ENCODE peak calls at places on chromosomes 7 and 10, in nine cellular contexts. One of them, this sample, is unnamed.

GRCh38 chr7:85710960-85711359 is 524.1 kb upstream of the SEMA3D start:
- ATAC-seq in T-cell: no peak
- ATAC-seq in gastrocnemius medialis: no peak
- ATAC-seq in RWPE2: no peak
- ATAC-seq in lower lobe of right lung: no peak
- ATAC-seq in activated B cell treated with CpG ODN at 0.5 μM for 24 hours: no peak
- ATAC-seq in sciatic nerve: no peak
- ATAC-seq in K562: no peak
- ATAC-seq in activated CD8-positive, alpha-beta memory T cell treated with anti-CD3 and anti-CD28 coated beads, Interleukin-2, amount 10 ng/mL, durations not matched to agents 7 days and 5 days: no peak
- ATAC-seq in this sample: no peak

GRCh38 chr7:18337425-18337824 is 158.1 kb upstream of the HDAC9 start:
- ATAC-seq in K562: no peak
- ATAC-seq in activated B cell treated with CpG ODN at 0.5 μM for 24 hours: peak; percentile 40
- ATAC-seq in activated CD8-positive, alpha-beta memory T cell treated with anti-CD3 and anti-CD28 coated beads, Interleukin-2, amount 10 ng/mL, durations not matched to agents 7 days and 5 days: no peak
- ATAC-seq in lower lobe of right lung: no peak
- ATAC-seq in gastrocnemius medialis: no peak
- ATAC-seq in RWPE2: no peak
- ATAC-seq in sciatic nerve: no peak
- ATAC-seq in T-cell: no peak
- ATAC-seq in this sample: no peak

GRCh38 chr7:90592036-90592435 is 4.1 kb upstream of the CDK14 start:
- ATAC-seq in gastrocnemius medialis: no peak
- ATAC-seq in lower lobe of right lung: no peak
- ATAC-seq in activated CD8-positive, alpha-beta memory T cell treated with anti-CD3 and anti-CD28 coated beads, Interleukin-2, amount 10 ng/mL, durations not matched to agents 7 days and 5 days: no peak
- ATAC-seq in activated B cell treated with CpG ODN at 0.5 μM for 24 hours: no peak
- ATAC-seq in RWPE2: no peak
- ATAC-seq in sciatic nerve: no peak
- ATAC-seq in K562: no peak
- ATAC-seq in T-cell: no peak
- ATAC-seq in this sample: no peak

GRCh38 chr7:150404785-150405583 is 25.9 kb downstream of the ZNF775 start:
- ATAC-seq in RWPE2: peak; percentile 77
- ATAC-seq in gastrocnemius medialis: peak; percentile 85
- ATAC-seq in sciatic nerve: peak; percentile 93
- ATAC-seq in K562: peak; percentile 87
- ATAC-seq in activated CD8-positive, alpha-beta memory T cell treated with anti-CD3 and anti-CD28 coated beads, Interleukin-2, amount 10 ng/mL, durations not matched to agents 7 days and 5 days: peak; percentile 79
- ATAC-seq in activated B cell treated with CpG ODN at 0.5 μM for 24 hours: peak; percentile 36
- ATAC-seq in lower lobe of right lung: peak; percentile 96
- ATAC-seq in T-cell: peak; percentile 80
- ATAC-seq in this sample: peak; percentile 95

GRCh38 chr7:78443811-78444210 is 645.2 kb downstream of the PHTF2 start:
- ATAC-seq in activated CD8-positive, alpha-beta memory T cell treated with anti-CD3 and anti-CD28 coated beads, Interleukin-2, amount 10 ng/mL, durations not matched to agents 7 days and 5 days: no peak
- ATAC-seq in RWPE2: no peak
- ATAC-seq in K562: no peak
- ATAC-seq in sciatic nerve: no peak
- ATAC-seq in lower lobe of right lung: no peak
- ATAC-seq in activated B cell treated with CpG ODN at 0.5 μM for 24 hours: no peak
- ATAC-seq in T-cell: no peak
- ATAC-seq in gastrocnemius medialis: no peak
- ATAC-seq in this sample: no peak

GRCh38 chr7:85055906-85056305 is 130.9 kb downstream of the SEMA3D start:
- ATAC-seq in activated B cell treated with CpG ODN at 0.5 μM for 24 hours: no peak
- ATAC-seq in gastrocnemius medialis: no peak
- ATAC-seq in lower lobe of right lung: no peak
- ATAC-seq in T-cell: no peak
- ATAC-seq in sciatic nerve: no peak
- ATAC-seq in activated CD8-positive, alpha-beta memory T cell treated with anti-CD3 and anti-CD28 coated beads, Interleukin-2, amount 10 ng/mL, durations not matched to agents 7 days and 5 days: no peak
- ATAC-seq in K562: no peak
- ATAC-seq in RWPE2: peak; percentile 94
- ATAC-seq in this sample: no peak

GRCh38 chr10:127878474-127879055 is 14.2 kb downstream of the CLRN3 start:
- ATAC-seq in K562: no peak
- ATAC-seq in activated B cell treated with CpG ODN at 0.5 μM for 24 hours: no peak
- ATAC-seq in T-cell: no peak
- ATAC-seq in sciatic nerve: peak; percentile 73
- ATAC-seq in RWPE2: no peak
- ATAC-seq in gastrocnemius medialis: no peak
- ATAC-seq in lower lobe of right lung: peak; percentile 57
- ATAC-seq in activated CD8-positive, alpha-beta memory T cell treated with anti-CD3 and anti-CD28 coated beads, Interleukin-2, amount 10 ng/mL, durations not matched to agents 7 days and 5 days: no peak
- ATAC-seq in this sample: peak; percentile 59

GRCh38 chr10:79059859-79060379 is 8.8 kb upstream of the ZMIZ1 start:
- ATAC-seq in K562: no peak
- ATAC-seq in RWPE2: no peak
- ATAC-seq in gastrocnemius medialis: no peak
- ATAC-seq in activated B cell treated with CpG ODN at 0.5 μM for 24 hours: no peak
- ATAC-seq in sciatic nerve: no peak
- ATAC-seq in activated CD8-positive, alpha-beta memory T cell treated with anti-CD3 and anti-CD28 coated beads, Interleukin-2, amount 10 ng/mL, durations not matched to agents 7 days and 5 days: no peak
- ATAC-seq in lower lobe of right lung: no peak
- ATAC-seq in T-cell: no peak
- ATAC-seq in this sample: no peak

GRCh38 chr10:8403711-8404371 is 349.4 kb downstream of the GATA3 start:
- ATAC-seq in gastrocnemius medialis: no peak
- ATAC-seq in T-cell: no peak
- ATAC-seq in RWPE2: no peak
- ATAC-seq in activated CD8-positive, alpha-beta memory T cell treated with anti-CD3 and anti-CD28 coated beads, Interleukin-2, amount 10 ng/mL, durations not matched to agents 7 days and 5 days: no peak
- ATAC-seq in activated B cell treated with CpG ODN at 0.5 μM for 24 hours: no peak
- ATAC-seq in K562: peak; percentile 74
- ATAC-seq in sciatic nerve: no peak
- ATAC-seq in lower lobe of right lung: no peak
- ATAC-seq in this sample: no peak

GRCh38 chr10:104780165-104780564 is 139.1 kb downstream of the SORCS3 start:
- ATAC-seq in sciatic nerve: no peak
- ATAC-seq in RWPE2: no peak
- ATAC-seq in activated CD8-positive, alpha-beta memory T cell treated with anti-CD3 and anti-CD28 coated beads, Interleukin-2, amount 10 ng/mL, durations not matched to agents 7 days and 5 days: no peak
- ATAC-seq in lower lobe of right lung: no peak
- ATAC-seq in K562: no peak
- ATAC-seq in activated B cell treated with CpG ODN at 0.5 μM for 24 hours: no peak
- ATAC-seq in gastrocnemius medialis: no peak
- ATAC-seq in T-cell: no peak
- ATAC-seq in this sample: no peak

GRCh38 chr10:86234553-86235270 is 131.9 kb downstream of the GRID1 start:
- ATAC-seq in T-cell: no peak
- ATAC-seq in RWPE2: no peak
- ATAC-seq in gastrocnemius medialis: no peak
- ATAC-seq in sciatic nerve: no peak
- ATAC-seq in lower lobe of right lung: no peak
- ATAC-seq in activated CD8-positive, alpha-beta memory T cell treated with anti-CD3 and anti-CD28 coated beads, Interleukin-2, amount 10 ng/mL, durations not matched to agents 7 days and 5 days: no peak
- ATAC-seq in K562: no peak
- ATAC-seq in activated B cell treated with CpG ODN at 0.5 μM for 24 hours: no peak
- ATAC-seq in this sample: no peak

GRCh38 chr10:123398180-123398591 is 244.0 kb downstream of the BUB3 start:
- ATAC-seq in K562: no peak
- ATAC-seq in activated B cell treated with CpG ODN at 0.5 μM for 24 hours: peak; percentile 48
- ATAC-seq in lower lobe of right lung: no peak
- ATAC-seq in T-cell: no peak
- ATAC-seq in gastrocnemius medialis: no peak
- ATAC-seq in activated CD8-positive, alpha-beta memory T cell treated with anti-CD3 and anti-CD28 coated beads, Interleukin-2, amount 10 ng/mL, durations not matched to agents 7 days and 5 days: no peak
- ATAC-seq in RWPE2: no peak
- ATAC-seq in sciatic nerve: no peak
- ATAC-seq in this sample: no peak

GRCh38 chr10:5890519-5890878 is 456 bp downstream of the FBH1 start:
- ATAC-seq in T-cell: no peak
- ATAC-seq in activated B cell treated with CpG ODN at 0.5 μM for 24 hours: no peak
- ATAC-seq in K562: no peak
- ATAC-seq in lower lobe of right lung: no peak
- ATAC-seq in RWPE2: peak; percentile 2
- ATAC-seq in sciatic nerve: no peak
- ATAC-seq in gastrocnemius medialis: peak; percentile 10
- ATAC-seq in activated CD8-positive, alpha-beta memory T cell treated with anti-CD3 and anti-CD28 coated beads, Interleukin-2, amount 10 ng/mL, durations not matched to agents 7 days and 5 days: peak; percentile 7
- ATAC-seq in this sample: no peak

GRCh38 chr10:100341953-100342626 is 4.9 kb upstream of the SCD start:
- ATAC-seq in T-cell: peak; percentile 44
- ATAC-seq in gastrocnemius medialis: peak; percentile 44
- ATAC-seq in sciatic nerve: peak; percentile 57
- ATAC-seq in lower lobe of right lung: peak; percentile 59
- ATAC-seq in RWPE2: peak; percentile 64
- ATAC-seq in K562: peak; percentile 81
- ATAC-seq in activated CD8-positive, alpha-beta memory T cell treated with anti-CD3 and anti-CD28 coated beads, Interleukin-2, amount 10 ng/mL, durations not matched to agents 7 days and 5 days: peak; percentile 18
- ATAC-seq in activated B cell treated with CpG ODN at 0.5 μM for 24 hours: no peak
- ATAC-seq in this sample: peak; percentile 47

GRCh38 chr10:113183543-113183942 is 233.5 kb downstream of the TCF7L2 start:
- ATAC-seq in T-cell: no peak
- ATAC-seq in activated CD8-positive, alpha-beta memory T cell treated with anti-CD3 and anti-CD28 coated beads, Interleukin-2, amount 10 ng/mL, durations not matched to agents 7 days and 5 days: no peak
- ATAC-seq in gastrocnemius medialis: no peak
- ATAC-seq in sciatic nerve: no peak
- ATAC-seq in K562: peak; percentile 42
- ATAC-seq in activated B cell treated with CpG ODN at 0.5 μM for 24 hours: no peak
- ATAC-seq in lower lobe of right lung: peak; percentile 9
- ATAC-seq in RWPE2: no peak
- ATAC-seq in this sample: no peak

GRCh38 chr10:76257816-76258215 is 826.4 kb downstream of the LRMDA start:
- ATAC-seq in RWPE2: peak; percentile 64
- ATAC-seq in gastrocnemius medialis: no peak
- ATAC-seq in sciatic nerve: no peak
- ATAC-seq in activated B cell treated with CpG ODN at 0.5 μM for 24 hours: no peak
- ATAC-seq in activated CD8-positive, alpha-beta memory T cell treated with anti-CD3 and anti-CD28 coated beads, Interleukin-2, amount 10 ng/mL, durations not matched to agents 7 days and 5 days: no peak
- ATAC-seq in lower lobe of right lung: peak; percentile 49
- ATAC-seq in K562: no peak
- ATAC-seq in T-cell: no peak
- ATAC-seq in this sample: no peak

GRCh38 chr7:96337519-96337918 is 15.6 kb upstream of the SLC25A13 start:
- ATAC-seq in gastrocnemius medialis: no peak
- ATAC-seq in activated CD8-positive, alpha-beta memory T cell treated with anti-CD3 and anti-CD28 coated beads, Interleukin-2, amount 10 ng/mL, durations not matched to agents 7 days and 5 days: no peak
- ATAC-seq in lower lobe of right lung: no peak
- ATAC-seq in K562: no peak
- ATAC-seq in T-cell: no peak
- ATAC-seq in sciatic nerve: peak; percentile 76
- ATAC-seq in RWPE2: no peak
- ATAC-seq in activated B cell treated with CpG ODN at 0.5 μM for 24 hours: no peak
- ATAC-seq in this sample: peak; percentile 48

GRCh38 chr10:78992333-78992732 is 76.4 kb upstream of the ZMIZ1 start:
- ATAC-seq in activated B cell treated with CpG ODN at 0.5 μM for 24 hours: peak; percentile 92
- ATAC-seq in K562: peak; percentile 19
- ATAC-seq in gastrocnemius medialis: no peak
- ATAC-seq in RWPE2: no peak
- ATAC-seq in T-cell: no peak
- ATAC-seq in activated CD8-positive, alpha-beta memory T cell treated with anti-CD3 and anti-CD28 coated beads, Interleukin-2, amount 10 ng/mL, durations not matched to agents 7 days and 5 days: peak; percentile 77
- ATAC-seq in lower lobe of right lung: no peak
- ATAC-seq in sciatic nerve: no peak
- ATAC-seq in this sample: no peak

GRCh38 chr7:128347573-128348147 is 4.0 kb upstream of the RBM28 start:
- ATAC-seq in lower lobe of right lung: no peak
- ATAC-seq in T-cell: no peak
- ATAC-seq in activated CD8-positive, alpha-beta memory T cell treated with anti-CD3 and anti-CD28 coated beads, Interleukin-2, amount 10 ng/mL, durations not matched to agents 7 days and 5 days: no peak
- ATAC-seq in sciatic nerve: no peak
- ATAC-seq in RWPE2: peak; percentile 51
- ATAC-seq in K562: peak; percentile 46
- ATAC-seq in activated B cell treated with CpG ODN at 0.5 μM for 24 hours: no peak
- ATAC-seq in gastrocnemius medialis: no peak
- ATAC-seq in this sample: no peak

GRCh38 chr7:44066111-44066460 is 719 bp upstream of the PGAM2 start:
- ATAC-seq in sciatic nerve: no peak
- ATAC-seq in gastrocnemius medialis: no peak
- ATAC-seq in activated B cell treated with CpG ODN at 0.5 μM for 24 hours: peak; percentile 8
- ATAC-seq in T-cell: peak; percentile 13
- ATAC-seq in RWPE2: no peak
- ATAC-seq in K562: no peak
- ATAC-seq in activated CD8-positive, alpha-beta memory T cell treated with anti-CD3 and anti-CD28 coated beads, Interleukin-2, amount 10 ng/mL, durations not matched to agents 7 days and 5 days: no peak
- ATAC-seq in lower lobe of right lung: no peak
- ATAC-seq in this sample: peak; percentile 4

GRCh38 chr7:38438938-38439337 is 165.5 kb upstream of the TARP start:
- ATAC-seq in T-cell: no peak
- ATAC-seq in lower lobe of right lung: no peak
- ATAC-seq in gastrocnemius medialis: no peak
- ATAC-seq in activated CD8-positive, alpha-beta memory T cell treated with anti-CD3 and anti-CD28 coated beads, Interleukin-2, amount 10 ng/mL, durations not matched to agents 7 days and 5 days: no peak
- ATAC-seq in K562: no peak
- ATAC-seq in RWPE2: no peak
- ATAC-seq in activated B cell treated with CpG ODN at 0.5 μM for 24 hours: no peak
- ATAC-seq in sciatic nerve: no peak
- ATAC-seq in this sample: no peak

GRCh38 chr10:33460461-33461294 is 126.2 kb upstream of the NRP1 start:
- ATAC-seq in gastrocnemius medialis: peak; percentile 97
- ATAC-seq in sciatic nerve: peak; percentile 76
- ATAC-seq in activated B cell treated with CpG ODN at 0.5 μM for 24 hours: no peak
- ATAC-seq in K562: no peak
- ATAC-seq in lower lobe of right lung: peak; percentile 81
- ATAC-seq in T-cell: no peak
- ATAC-seq in RWPE2: no peak
- ATAC-seq in activated CD8-positive, alpha-beta memory T cell treated with anti-CD3 and anti-CD28 coated beads, Interleukin-2, amount 10 ng/mL, durations not matched to agents 7 days and 5 days: no peak
- ATAC-seq in this sample: peak; percentile 69